ENCODE peak calls at places on chromosomes 16 and 17, in nine cellular contexts. One of them, this sample, is unnamed.

GRCh38 chr17:6072157-6072556 is 2.0 kb downstream of the WSCD1 start:
- DNase-seq in SHP77 treated with DMSO at 0.1 percent for 48 hours: no peak
- DNase-seq in lower lobe of right lung: no peak
- DNase-seq in T-helper 9 cell: no peak
- DNase-seq in cardiac muscle cell: no peak
- DNase-seq in left lung: no peak
- DNase-seq in RPMI7951: no peak
- DNase-seq in breast epithelium: no peak
- DNase-seq in NCI-H1092 treated with DMSO at 0.1 percent for 48 hours: no peak
- DNase-seq in this sample: no peak

GRCh38 chr17:48236681-48237134 is 129.1 kb downstream of the SNX11 start:
- DNase-seq in lower lobe of right lung: no peak
- DNase-seq in cardiac muscle cell: peak; percentile 72
- DNase-seq in RPMI7951: peak; percentile 67
- DNase-seq in breast epithelium: no peak
- DNase-seq in left lung: no peak
- DNase-seq in T-helper 9 cell: no peak
- DNase-seq in NCI-H1092 treated with DMSO at 0.1 percent for 48 hours: no peak
- DNase-seq in SHP77 treated with DMSO at 0.1 percent for 48 hours: no peak
- DNase-seq in this sample: no peak

GRCh38 chr16:85551319-85551978 is 61.7 kb upstream of the GSE1 start:
- DNase-seq in T-helper 9 cell: no peak
- DNase-seq in NCI-H1092 treated with DMSO at 0.1 percent for 48 hours: peak; percentile 55
- DNase-seq in cardiac muscle cell: no peak
- DNase-seq in lower lobe of right lung: no peak
- DNase-seq in breast epithelium: no peak
- DNase-seq in SHP77 treated with DMSO at 0.1 percent for 48 hours: no peak
- DNase-seq in left lung: peak; percentile 58
- DNase-seq in RPMI7951: no peak
- DNase-seq in this sample: no peak

GRCh38 chr17:59786213-59786535 is 78.7 kb downstream of the VMP1 start:
- DNase-seq in NCI-H1092 treated with DMSO at 0.1 percent for 48 hours: no peak
- DNase-seq in lower lobe of right lung: no peak
- DNase-seq in cardiac muscle cell: no peak
- DNase-seq in T-helper 9 cell: no peak
- DNase-seq in SHP77 treated with DMSO at 0.1 percent for 48 hours: no peak
- DNase-seq in breast epithelium: no peak
- DNase-seq in left lung: no peak
- DNase-seq in RPMI7951: no peak
- DNase-seq in this sample: no peak

GRCh38 chr17:16934836-16935235 is 37.1 kb downstream of the TNFRSF13B start:
- DNase-seq in breast epithelium: no peak
- DNase-seq in T-helper 9 cell: no peak
- DNase-seq in NCI-H1092 treated with DMSO at 0.1 percent for 48 hours: no peak
- DNase-seq in RPMI7951: no peak
- DNase-seq in SHP77 treated with DMSO at 0.1 percent for 48 hours: no peak
- DNase-seq in lower lobe of right lung: no peak
- DNase-seq in left lung: peak; percentile 65
- DNase-seq in cardiac muscle cell: no peak
- DNase-seq in this sample: no peak

GRCh38 chr17:68318103-68318991 is 27.1 kb downstream of the ARSG start:
- DNase-seq in RPMI7951: peak; percentile 93
- DNase-seq in breast epithelium: no peak
- DNase-seq in left lung: no peak
- DNase-seq in lower lobe of right lung: no peak
- DNase-seq in cardiac muscle cell: peak; percentile 55
- DNase-seq in T-helper 9 cell: no peak
- DNase-seq in NCI-H1092 treated with DMSO at 0.1 percent for 48 hours: no peak
- DNase-seq in SHP77 treated with DMSO at 0.1 percent for 48 hours: no peak
- DNase-seq in this sample: no peak

GRCh38 chr16:78092755-78093154 is 6.7 kb upstream of the WWOX start:
- DNase-seq in left lung: no peak
- DNase-seq in lower lobe of right lung: no peak
- DNase-seq in T-helper 9 cell: no peak
- DNase-seq in RPMI7951: no peak
- DNase-seq in SHP77 treated with DMSO at 0.1 percent for 48 hours: no peak
- DNase-seq in cardiac muscle cell: no peak
- DNase-seq in breast epithelium: no peak
- DNase-seq in NCI-H1092 treated with DMSO at 0.1 percent for 48 hours: no peak
- DNase-seq in this sample: no peak

GRCh38 chr17:62692721-62693431 is 65.4 kb downstream of the MRC2 start:
- DNase-seq in T-helper 9 cell: no peak
- DNase-seq in RPMI7951: peak; percentile 40
- DNase-seq in cardiac muscle cell: peak; percentile 54
- DNase-seq in breast epithelium: no peak
- DNase-seq in NCI-H1092 treated with DMSO at 0.1 percent for 48 hours: no peak
- DNase-seq in SHP77 treated with DMSO at 0.1 percent for 48 hours: no peak
- DNase-seq in lower lobe of right lung: peak; percentile 46
- DNase-seq in left lung: peak; percentile 65
- DNase-seq in this sample: peak; percentile 93

GRCh38 chr16:1098266-1098991 is 2.4 kb upstream of the C1QTNF8 start:
- DNase-seq in cardiac muscle cell: no peak
- DNase-seq in breast epithelium: no peak
- DNase-seq in T-helper 9 cell: no peak
- DNase-seq in lower lobe of right lung: no peak
- DNase-seq in RPMI7951: no peak
- DNase-seq in NCI-H1092 treated with DMSO at 0.1 percent for 48 hours: no peak
- DNase-seq in SHP77 treated with DMSO at 0.1 percent for 48 hours: no peak
- DNase-seq in left lung: no peak
- DNase-seq in this sample: peak; percentile 59

GRCh38 chr17:76748657-76749056 is 10.7 kb downstream of the MFSD11 start:
- DNase-seq in breast epithelium: no peak
- DNase-seq in left lung: no peak
- DNase-seq in lower lobe of right lung: no peak
- DNase-seq in SHP77 treated with DMSO at 0.1 percent for 48 hours: no peak
- DNase-seq in cardiac muscle cell: no peak
- DNase-seq in RPMI7951: no peak
- DNase-seq in T-helper 9 cell: no peak
- DNase-seq in NCI-H1092 treated with DMSO at 0.1 percent for 48 hours: no peak
- DNase-seq in this sample: no peak

GRCh38 chr17:69434164-69434579 is 19.7 kb downstream of the MAP2K6 start:
- DNase-seq in left lung: no peak
- DNase-seq in NCI-H1092 treated with DMSO at 0.1 percent for 48 hours: no peak
- DNase-seq in cardiac muscle cell: peak; percentile 53
- DNase-seq in SHP77 treated with DMSO at 0.1 percent for 48 hours: no peak
- DNase-seq in lower lobe of right lung: no peak
- DNase-seq in breast epithelium: no peak
- DNase-seq in T-helper 9 cell: no peak
- DNase-seq in RPMI7951: peak; percentile 42
- DNase-seq in this sample: no peak

GRCh38 chr17:47188266-47188665 is 829 bp downstream of the CDC27 start:
- DNase-seq in NCI-H1092 treated with DMSO at 0.1 percent for 48 hours: no peak
- DNase-seq in left lung: no peak
- DNase-seq in T-helper 9 cell: no peak
- DNase-seq in SHP77 treated with DMSO at 0.1 percent for 48 hours: no peak
- DNase-seq in lower lobe of right lung: no peak
- DNase-seq in RPMI7951: peak; percentile 45
- DNase-seq in breast epithelium: no peak
- DNase-seq in cardiac muscle cell: peak; percentile 57
- DNase-seq in this sample: peak; percentile 29

GRCh38 chr17:39719966-39720365 is 10.4 kb downstream of the MIEN1 start:
- DNase-seq in breast epithelium: no peak
- DNase-seq in cardiac muscle cell: no peak
- DNase-seq in T-helper 9 cell: no peak
- DNase-seq in lower lobe of right lung: no peak
- DNase-seq in left lung: no peak
- DNase-seq in SHP77 treated with DMSO at 0.1 percent for 48 hours: no peak
- DNase-seq in NCI-H1092 treated with DMSO at 0.1 percent for 48 hours: no peak
- DNase-seq in RPMI7951: no peak
- DNase-seq in this sample: no peak

GRCh38 chr17:64357191-64357981 is 33.3 kb downstream of the PECAM1 start:
- DNase-seq in cardiac muscle cell: peak; percentile 99
- DNase-seq in lower lobe of right lung: no peak
- DNase-seq in left lung: peak; percentile 22
- DNase-seq in T-helper 9 cell: no peak
- DNase-seq in NCI-H1092 treated with DMSO at 0.1 percent for 48 hours: peak; percentile 72
- DNase-seq in SHP77 treated with DMSO at 0.1 percent for 48 hours: peak; percentile 77
- DNase-seq in RPMI7951: peak; percentile 100
- DNase-seq in breast epithelium: peak; percentile 53
- DNase-seq in this sample: peak; percentile 19

GRCh38 chr16:55184619-55185018 is 139.4 kb upstream of the IRX6 start:
- DNase-seq in breast epithelium: no peak
- DNase-seq in NCI-H1092 treated with DMSO at 0.1 percent for 48 hours: no peak
- DNase-seq in lower lobe of right lung: no peak
- DNase-seq in cardiac muscle cell: no peak
- DNase-seq in T-helper 9 cell: no peak
- DNase-seq in RPMI7951: no peak
- DNase-seq in left lung: no peak
- DNase-seq in SHP77 treated with DMSO at 0.1 percent for 48 hours: no peak
- DNase-seq in this sample: no peak

GRCh38 chr17:49995055-49995738 is at the start of gene DLX3:
- DNase-seq in cardiac muscle cell: peak; percentile 80
- DNase-seq in breast epithelium: peak; percentile 84
- DNase-seq in left lung: peak; percentile 91
- DNase-seq in RPMI7951: peak; percentile 74
- DNase-seq in T-helper 9 cell: no peak
- DNase-seq in lower lobe of right lung: peak; percentile 83
- DNase-seq in NCI-H1092 treated with DMSO at 0.1 percent for 48 hours: peak; percentile 16
- DNase-seq in SHP77 treated with DMSO at 0.1 percent for 48 hours: no peak
- DNase-seq in this sample: peak; percentile 90

GRCh38 chr17:64085650-64086005 is 44.3 kb downstream of the ERN1 start:
- DNase-seq in NCI-H1092 treated with DMSO at 0.1 percent for 48 hours: no peak
- DNase-seq in T-helper 9 cell: no peak
- DNase-seq in SHP77 treated with DMSO at 0.1 percent for 48 hours: no peak
- DNase-seq in RPMI7951: no peak
- DNase-seq in breast epithelium: no peak
- DNase-seq in left lung: no peak
- DNase-seq in cardiac muscle cell: no peak
- DNase-seq in lower lobe of right lung: no peak
- DNase-seq in this sample: no peak

GRCh38 chr17:39002991-39003715 is 36.0 kb upstream of the FBXO47 start:
- DNase-seq in left lung: no peak
- DNase-seq in cardiac muscle cell: peak; percentile 90
- DNase-seq in breast epithelium: peak; percentile 65
- DNase-seq in NCI-H1092 treated with DMSO at 0.1 percent for 48 hours: no peak
- DNase-seq in lower lobe of right lung: peak; percentile 79
- DNase-seq in T-helper 9 cell: peak; percentile 13
- DNase-seq in RPMI7951: peak; percentile 58
- DNase-seq in SHP77 treated with DMSO at 0.1 percent for 48 hours: no peak
- DNase-seq in this sample: no peak

GRCh38 chr17:39603304-39604016 is 4.3 kb downstream of the NEUROD2 start:
- DNase-seq in RPMI7951: no peak
- DNase-seq in lower lobe of right lung: no peak
- DNase-seq in SHP77 treated with DMSO at 0.1 percent for 48 hours: no peak
- DNase-seq in NCI-H1092 treated with DMSO at 0.1 percent for 48 hours: no peak
- DNase-seq in T-helper 9 cell: no peak
- DNase-seq in cardiac muscle cell: no peak
- DNase-seq in left lung: no peak
- DNase-seq in breast epithelium: no peak
- DNase-seq in this sample: peak; percentile 62

GRCh38 chr16:78235876-78236275 is 136.4 kb downstream of the WWOX start:
- DNase-seq in left lung: no peak
- DNase-seq in breast epithelium: no peak
- DNase-seq in T-helper 9 cell: no peak
- DNase-seq in NCI-H1092 treated with DMSO at 0.1 percent for 48 hours: no peak
- DNase-seq in SHP77 treated with DMSO at 0.1 percent for 48 hours: no peak
- DNase-seq in RPMI7951: no peak
- DNase-seq in cardiac muscle cell: no peak
- DNase-seq in lower lobe of right lung: no peak
- DNase-seq in this sample: no peak

GRCh38 chr17:73605444-73605843 is 38.8 kb downstream of the SDK2 start:
- DNase-seq in T-helper 9 cell: no peak
- DNase-seq in lower lobe of right lung: no peak
- DNase-seq in SHP77 treated with DMSO at 0.1 percent for 48 hours: no peak
- DNase-seq in cardiac muscle cell: no peak
- DNase-seq in left lung: no peak
- DNase-seq in NCI-H1092 treated with DMSO at 0.1 percent for 48 hours: no peak
- DNase-seq in breast epithelium: no peak
- DNase-seq in RPMI7951: no peak
- DNase-seq in this sample: no peak

GRCh38 chr17:33469911-33470310 is 176.8 kb upstream of the ASIC2 start:
- DNase-seq in T-helper 9 cell: no peak
- DNase-seq in NCI-H1092 treated with DMSO at 0.1 percent for 48 hours: no peak
- DNase-seq in cardiac muscle cell: peak; percentile 81
- DNase-seq in breast epithelium: no peak
- DNase-seq in left lung: no peak
- DNase-seq in SHP77 treated with DMSO at 0.1 percent for 48 hours: no peak
- DNase-seq in lower lobe of right lung: no peak
- DNase-seq in RPMI7951: peak; percentile 54
- DNase-seq in this sample: no peak

GRCh38 chr17:77803726-77804125 is 154.8 kb upstream of the TNRC6C start:
- DNase-seq in cardiac muscle cell: no peak
- DNase-seq in SHP77 treated with DMSO at 0.1 percent for 48 hours: no peak
- DNase-seq in left lung: no peak
- DNase-seq in breast epithelium: no peak
- DNase-seq in T-helper 9 cell: no peak
- DNase-seq in RPMI7951: no peak
- DNase-seq in lower lobe of right lung: no peak
- DNase-seq in NCI-H1092 treated with DMSO at 0.1 percent for 48 hours: no peak
- DNase-seq in this sample: no peak

GRCh38 chr17:62801553-62801952 is 6.6 kb downstream of the MARCHF10 start:
- DNase-seq in RPMI7951: no peak
- DNase-seq in NCI-H1092 treated with DMSO at 0.1 percent for 48 hours: no peak
- DNase-seq in breast epithelium: no peak
- DNase-seq in cardiac muscle cell: no peak
- DNase-seq in lower lobe of right lung: no peak
- DNase-seq in left lung: no peak
- DNase-seq in T-helper 9 cell: no peak
- DNase-seq in SHP77 treated with DMSO at 0.1 percent for 48 hours: no peak
- DNase-seq in this sample: no peak

GRCh38 chr17:74758846-74759163 is 10.4 kb downstream of the NHERF1 start:
- DNase-seq in left lung: no peak
- DNase-seq in T-helper 9 cell: no peak
- DNase-seq in cardiac muscle cell: no peak
- DNase-seq in breast epithelium: no peak
- DNase-seq in SHP77 treated with DMSO at 0.1 percent for 48 hours: no peak
- DNase-seq in lower lobe of right lung: no peak
- DNase-seq in NCI-H1092 treated with DMSO at 0.1 percent for 48 hours: peak; percentile 12
- DNase-seq in RPMI7951: no peak
- DNase-seq in this sample: peak; percentile 71

This sample was measured in H7.